ENCODE peak calls at places on chromosome 14, in nine cellular contexts. B is adrenal gland, C is endothelial cell, N is cardiac muscle cell, R is AG04449, L is gastrocnemius medialis, D is HFF-Myc, S is lower lobe of right lung, I is OCI-LY7. P is an unnamed sample.
A peak's percentile ranks its signal among the peaks of the same experiment; 100 is the strongest.

GRCh38 chr14:55766071-55766470 is 186.1 kb downstream of the KTN1 start:
- DNase-seq in S (no peak), B (no peak), D (no peak), R (no peak), I (no peak), L (no peak), N (no peak), C (no peak), P (no peak)

GRCh38 chr14:75476274-75476995 is 45.8 kb upstream of the BATF start:
- DNase-seq in I (peak; percentile 71), D (no peak), B (no peak), R (no peak), N (peak; percentile 23), C (no peak), S (peak; percentile 88), L (peak; percentile 46), P (no peak)

GRCh38 chr14:41925409-41925808 is 318.7 kb downstream of the LRFN5 start:
- DNase-seq in R (no peak), S (no peak), C (no peak), B (no peak), N (peak; percentile 51), I (no peak), D (peak; percentile 1), L (no peak), P (no peak)

GRCh38 chr14:78959674-78960264 is 789.6 kb downstream of the NRXN3 start:
- DNase-seq in L (peak; percentile 37), C (peak; percentile 74), R (peak; percentile 37), S (peak; percentile 57), N (peak; percentile 81), B (peak; percentile 75), I (peak; percentile 43), D (peak; percentile 71), P (peak; percentile 35)

GRCh38 chr14:37985826-37986470 is 221.8 kb upstream of the SSTR1 start:
- DNase-seq in R (no peak), S (no peak), D (peak; percentile 46), I (peak; percentile 84), N (peak; percentile 76), L (no peak), C (peak; percentile 33), B (peak; percentile 14), P (no peak)

GRCh38 chr14:22185191-22185590 is 403.8 kb downstream of the DAD1 start:
- DNase-seq in B (no peak), S (no peak), C (no peak), L (no peak), I (peak; percentile 4), D (no peak), R (no peak), N (no peak), P (no peak)

GRCh38 chr14:104348741-104349140 is 210.4 kb downstream of the KIF26A start:
- DNase-seq in D (no peak), N (no peak), B (no peak), S (no peak), R (no peak), C (no peak), I (no peak), L (no peak), P (no peak)

GRCh38 chr14:73599494-73599893 is 7.8 kb downstream of the ACOT4 start:
- DNase-seq in C (no peak), B (no peak), L (no peak), I (no peak), N (no peak), R (no peak), S (no peak), D (no peak), P (no peak)

GRCh38 chr14:23259412-23259811 is 21.7 kb downstream of the RNF212B start:
- DNase-seq in C (no peak), R (no peak), S (no peak), L (no peak), I (no peak), D (no peak), B (no peak), N (no peak), P (no peak)

GRCh38 chr14:20494935-20495766 is 10.2 kb upstream of the RNASE10 start:
- DNase-seq in D (no peak), L (no peak), I (no peak), C (no peak), S (no peak), B (no peak), N (no peak), R (no peak), P (no peak)

GRCh38 chr14:65336191-65336591 is 76.3 kb upstream of the FUT8 start:
- DNase-seq in B (no peak), I (no peak), D (no peak), C (no peak), R (peak; percentile 37), N (no peak), S (no peak), L (no peak), P (no peak)

GRCh38 chr14:35687335-35687939 is 121.7 kb downstream of the RALGAPA1 start:
- DNase-seq in D (peak; percentile 30), L (no peak), B (peak; percentile 20), S (no peak), C (peak; percentile 30), I (peak; percentile 69), N (peak; percentile 66), R (no peak), P (no peak)

GRCh38 chr14:99146991-99147740 is 124.8 kb downstream of the BCL11B start:
- DNase-seq in I (no peak), B (no peak), R (no peak), D (no peak), L (no peak), N (no peak), S (no peak), C (no peak), P (no peak)

GRCh38 chr14:21044106-21044618 is 2.0 kb downstream of the RNASE7 start:
- DNase-seq in L (peak; percentile 68), R (no peak), B (peak; percentile 34), N (no peak), D (no peak), C (no peak), I (no peak), S (peak; percentile 57), P (no peak)

GRCh38 chr14:63276492-63277342 is 42.0 kb downstream of the GPHB5 start:
- DNase-seq in D (peak; percentile 35), N (peak; percentile 56), L (no peak), C (no peak), B (no peak), I (peak; percentile 48), R (peak; percentile 10), S (no peak), P (peak; percentile 26)

GRCh38 chr14:22813145-22813544 is 2.1 kb downstream of the SLC7A7 start:
- DNase-seq in I (no peak), D (no peak), R (no peak), L (no peak), B (no peak), N (no peak), S (no peak), C (no peak), P (no peak)

GRCh38 chr14:68174446-68174845 is 354.9 kb downstream of the RAD51B start:
- DNase-seq in D (no peak), B (no peak), C (no peak), I (no peak), N (no peak), L (no peak), R (no peak), S (no peak), P (no peak)

GRCh38 chr14:68173227-68173972 is 353.8 kb downstream of the RAD51B start:
- DNase-seq in D (no peak), L (no peak), R (peak; percentile 29), I (no peak), C (no peak), B (no peak), N (no peak), S (no peak), P (no peak)

GRCh38 chr14:68172216-68172615 is 352.6 kb downstream of the RAD51B start:
- DNase-seq in R (no peak), N (no peak), I (no peak), B (no peak), D (no peak), C (no peak), L (no peak), S (no peak), P (no peak)

GRCh38 chr14:68176687-68177086 is 357.1 kb downstream of the RAD51B start:
- DNase-seq in N (no peak), D (no peak), B (no peak), L (no peak), I (no peak), C (no peak), R (no peak), S (no peak), P (no peak)

GRCh38 chr14:68172664-68173063 is 353.1 kb downstream of the RAD51B start:
- DNase-seq in S (no peak), N (no peak), D (no peak), C (no peak), L (no peak), R (no peak), B (no peak), I (no peak), P (no peak)
- TF ChIP-seq CTCF in S (no peak), N (no peak), D (no peak), C (no peak), L (no peak), R (no peak), B (no peak), I (no peak), P (no peak)

DNA sequence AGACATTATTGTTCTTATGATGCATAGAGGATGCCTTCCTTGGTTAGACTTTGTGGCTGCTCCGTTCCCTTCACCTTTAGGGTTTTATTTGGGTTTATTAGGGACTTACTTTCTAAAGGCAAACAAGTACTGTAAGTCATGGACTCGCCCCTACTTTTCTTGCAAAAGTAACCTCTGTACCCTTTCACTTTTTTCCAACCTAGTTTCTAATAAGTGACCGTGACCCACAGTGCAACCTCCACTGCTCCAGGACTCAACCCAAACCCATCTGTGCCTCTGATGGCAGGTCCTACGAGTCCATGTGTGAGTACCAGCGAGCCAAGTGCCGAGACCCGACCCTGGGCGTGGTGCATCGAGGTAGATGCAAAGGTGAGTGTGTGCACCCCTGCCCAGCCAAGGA is 72.7 kb downstream of the SMOC1 start:
- DNase-seq in C (no peak), N (no peak), B (no peak), I (no peak), R (no peak), S (no peak), L (no peak), D (no peak), P (no peak)
- TF ChIP-seq CTCF in C (no peak), N (no peak), B (no peak), I (no peak), R (no peak), S (no peak), L (no peak), D (no peak), P (no peak)

GRCh38 chr14:92093320-92093719 is 13.1 kb downstream of the ATXN3 start:
- DNase-seq in I (peak; percentile 28), S (no peak), D (no peak), C (no peak), R (no peak), B (no peak), L (no peak), N (no peak), P (no peak)
- TF ChIP-seq CTCF in I (peak; percentile 72), S (peak; percentile 19), D (peak; percentile 10), C (no peak), R (no peak), B (no peak), L (no peak), N (peak; percentile 12), P (peak; percentile 38)

DNA sequence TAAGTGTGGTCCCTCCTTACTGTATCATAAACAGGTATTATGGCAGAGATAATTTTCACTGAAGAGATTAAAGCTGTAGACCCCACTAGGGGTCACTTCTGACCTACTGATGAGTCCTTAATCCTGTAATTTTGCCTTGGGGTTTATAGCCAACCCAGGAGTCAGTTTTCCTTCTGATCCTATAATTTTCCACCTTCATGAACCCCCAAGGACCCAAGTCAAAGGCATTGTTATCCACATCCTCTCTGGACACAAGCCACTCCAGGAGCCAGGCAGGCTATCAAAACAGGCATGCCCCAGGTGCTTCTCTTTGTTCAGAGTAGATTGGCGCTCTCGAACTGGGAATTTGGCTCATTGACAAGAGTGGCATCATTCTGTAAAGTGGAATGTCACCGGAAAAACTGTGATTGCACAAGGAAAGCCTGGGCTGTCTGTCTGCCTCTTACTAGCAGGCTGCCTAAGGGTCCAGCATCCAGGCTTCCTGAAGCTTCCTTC is 1523.3 kb upstream of the FLRT2 start:
- DNase-seq in I (no peak), C (peak; percentile 56), L (no peak), D (no peak), S (no peak), B (peak; percentile 26), N (peak; percentile 25), R (no peak), P (no peak)
- TF ChIP-seq CTCF in I (no peak), C (no peak), L (no peak), D (no peak), S (no peak), B (no peak), N (peak; percentile 19), R (no peak), P (peak; percentile 29)